ENCODE peak calls at places on chromosomes 11 and 22, in four cellular contexts. O is HS-5, U is Peyer's patch, R is kidney tubule cell. S is an unnamed sample.

GRCh38 chr22:44583854-44584253 is 85.8 kb upstream of the RTL6 start:
- DNase-seq in O (no peak), U (peak; percentile 37), R (no peak), S (peak; percentile 27)

GRCh38 chr22:23915230-23915754 is 21.1 kb downstream of the MIF start:
- DNase-seq in O (no peak), U (no peak), R (no peak), S (no peak)

GRCh38 chr22:25735657-25736056 is 6.3 kb upstream of the MYO18B start:
- DNase-seq in O (no peak), U (no peak), R (no peak), S (no peak)

GRCh38 chr11:44963071-44963575 is 12.4 kb upstream of the TP53I11 start:
- DNase-seq in O (no peak), U (no peak), R (no peak), S (no peak)

GRCh38 chr11:81444306-81444705 is 1289.4 kb downstream of the FAM181B start:
- DNase-seq in O (no peak), U (no peak), R (no peak), S (no peak)

GRCh38 chr22:19412478-19412877 is 19.1 kb downstream of the HIRA start:
- DNase-seq in O (no peak), U (no peak), R (no peak), S (no peak)

GRCh38 chr11:1943576-1943975 is 3.6 kb upstream of the MRPL23 start:
- DNase-seq in O (no peak), U (no peak), R (no peak), S (peak; percentile 27)

GRCh38 chr22:43126506-43127165 is 16.1 kb downstream of the BIK start:
- DNase-seq in O (peak; percentile 52), U (peak; percentile 60), R (peak; percentile 95), S (peak; percentile 71)

GRCh38 chr11:85809881-85810280 is 1.1 kb downstream of the SYTL2 start:
- DNase-seq in O (no peak), U (no peak), R (no peak), S (peak; percentile 46)

S was measured in mucosa of descending colon.